ENCODE peak calls at places on chromosome 5, in four cellular contexts. A, G, H and P are unnamed samples.

GRCh38 chr5:132777209-132778069 is at the start of gene SEPTIN8:
- DNase-seq in G (peak; percentile 43), A (peak; percentile 36), H (peak; percentile 65), P (peak; percentile 68)

GRCh38 chr5:40551706-40552557 is 127.8 kb upstream of the PTGER4 start:
- DNase-seq in A (peak; percentile 91), G (peak; percentile 96), H (no peak), P (peak; percentile 53)

GRCh38 chr5:164002653-164003052 is 497.2 kb downstream of the MAT2B start:
- DNase-seq in A (no peak), H (no peak), G (peak; percentile 15), P (no peak)

GRCh38 chr5:160315968-160316367 is 3.6 kb upstream of the CCNJL start:
- DNase-seq in A (peak; percentile 94), H (peak; percentile 69), G (no peak), P (peak; percentile 82)

GRCh38 chr5:83126501-83126900 is 49.2 kb downstream of the XRCC4 start:
- DNase-seq in A (no peak), H (no peak), G (no peak), P (no peak)

GRCh38 chr5:56161927-56162326 is 71.2 kb downstream of the ANKRD55 start:
- DNase-seq in A (no peak), H (no peak), G (no peak), P (no peak)

GRCh38 chr5:151270599-151270998 is 17.6 kb downstream of the GM2A start:
- DNase-seq in A (peak; percentile 35), H (no peak), G (peak; percentile 65), P (no peak)

GRCh38 chr5:65871182-65871581 is 55.2 kb upstream of the ERBIN start:
- DNase-seq in H (no peak), G (peak; percentile 49), A (peak; percentile 41), P (no peak)

GRCh38 chr5:138663009-138663408 is 87.8 kb upstream of the HSPA9 start:
- DNase-seq in H (no peak), G (no peak), A (no peak), P (no peak)

GRCh38 chr5:125695994-125696679 is 727.1 kb upstream of the GRAMD2B start:
- DNase-seq in A (no peak), H (no peak), G (peak; percentile 80), P (no peak)

GRCh38 chr5:89211836-89212235 is 328.9 kb upstream of the MEF2C start:
- DNase-seq in G (peak; percentile 90), A (no peak), H (no peak), P (no peak)

GRCh38 chr5:133227082-133227481 is 175.3 kb downstream of the HSPA4 start:
- DNase-seq in A (no peak), H (no peak), G (no peak), P (no peak)

GRCh38 chr5:157387164-157387563 is 72.8 kb upstream of the NIPAL4 start:
- DNase-seq in A (no peak), H (no peak), G (no peak), P (no peak)

GRCh38 chr5:56323505-56323904 is 90.4 kb upstream of the ANKRD55 start:
- DNase-seq in H (no peak), A (peak; percentile 44), G (peak; percentile 29), P (peak; percentile 71)

GRCh38 chr5:6465831-6466790 is 17.5 kb downstream of the UBE2QL1 start:
- DNase-seq in H (no peak), A (no peak), G (no peak), P (no peak)

GRCh38 chr5:154385236-154385512 is 60.6 kb upstream of the SAP30L start:
- DNase-seq in G (no peak), H (no peak), A (no peak), P (no peak)

GRCh38 chr5:55868846-55869245 is 17.7 kb downstream of the IL31RA start:
- DNase-seq in H (no peak), G (peak; percentile 99), A (peak; percentile 91), P (peak; percentile 71)

GRCh38 chr5:40652441-40653220 is 27.1 kb upstream of the PTGER4 start:
- DNase-seq in G (no peak), A (no peak), H (peak; percentile 38), P (no peak)

GRCh38 chr5:173642191-173642816 is 25.9 kb upstream of the BOD1 start:
- DNase-seq in A (no peak), H (no peak), G (no peak), P (no peak)

GRCh38 chr5:173641171-173641570 is 24.7 kb upstream of the BOD1 start:
- DNase-seq in A (no peak), H (no peak), G (no peak), P (no peak)

GRCh38 chr5:173638631-173639030 is 22.2 kb upstream of the BOD1 start:
- DNase-seq in A (no peak), G (no peak), H (no peak), P (no peak)

GRCh38 chr5:173638126-173638525 is 21.7 kb upstream of the BOD1 start:
- DNase-seq in G (no peak), A (no peak), H (no peak), P (no peak)

DNA sequence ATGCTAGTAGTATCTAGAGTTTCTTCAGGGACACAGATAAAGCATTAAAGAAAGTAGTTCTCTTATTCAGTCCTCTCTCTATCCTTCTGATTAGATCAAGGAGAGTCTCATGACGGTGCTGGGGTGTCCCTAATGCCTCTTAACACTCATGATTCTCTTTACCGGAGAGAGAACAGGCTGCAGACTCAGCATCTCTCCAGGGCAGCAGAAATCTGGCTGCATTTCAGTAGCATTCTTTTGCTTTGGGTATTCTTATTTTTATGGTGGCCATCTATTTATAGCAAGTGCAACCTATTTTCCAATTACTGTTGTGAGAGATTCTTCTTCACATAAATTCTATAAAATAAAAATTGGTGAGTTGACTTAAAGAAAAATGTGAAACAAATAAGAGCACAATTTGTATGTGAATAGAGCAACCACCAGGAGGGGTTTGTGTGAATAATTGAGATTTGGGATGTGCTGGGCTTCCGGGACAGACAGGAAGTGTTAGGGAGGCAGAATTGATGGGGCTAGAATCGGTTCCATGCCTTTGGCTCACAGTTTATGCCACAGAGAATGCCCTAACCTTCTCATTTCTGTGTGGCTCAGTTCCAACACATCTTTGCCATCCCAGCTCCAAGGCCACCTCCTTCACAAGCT is 23.8 kb upstream of the BOD1 start:
- DNase-seq in H (no peak), A (no peak), G (no peak), P (no peak)
- TF ChIP-seq CTCF in H (no peak), A (no peak), G (no peak), P (no peak)

DNA sequence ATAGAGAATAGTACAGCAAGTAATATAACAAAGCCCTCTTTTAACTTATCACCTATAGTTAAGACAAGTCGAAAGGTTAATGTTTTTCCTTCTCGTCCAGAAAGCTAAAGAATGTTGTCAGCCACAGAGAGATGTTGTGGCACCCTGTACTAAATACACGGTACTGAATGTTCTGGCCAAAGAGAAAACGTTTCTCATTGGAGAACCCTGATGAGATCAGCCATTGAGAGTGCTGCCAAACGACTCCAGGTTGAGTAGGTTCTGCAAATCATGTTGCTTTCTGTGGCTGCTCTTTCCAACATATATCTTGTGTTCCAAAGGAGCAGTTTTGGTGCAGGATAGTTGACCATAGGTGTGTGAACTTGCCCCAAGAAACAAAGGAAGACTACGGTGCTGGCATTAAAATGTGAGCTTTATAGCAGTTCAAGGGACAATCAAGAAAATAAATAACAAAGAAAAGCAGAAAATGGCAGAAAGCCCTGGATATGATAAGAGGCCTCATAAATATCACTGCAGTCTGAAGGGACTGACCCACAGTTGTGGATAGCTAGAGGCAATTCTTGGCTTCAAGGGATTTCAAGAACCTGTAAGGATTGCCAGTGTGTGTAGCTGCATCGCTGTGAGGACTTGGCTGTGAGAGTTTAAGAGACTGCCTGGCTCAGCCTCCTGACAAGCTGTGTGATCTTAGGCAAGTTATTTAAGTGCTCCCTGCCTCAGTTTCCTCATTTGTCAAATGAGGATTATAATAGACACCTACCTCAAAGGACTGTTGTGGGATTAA is 102.7 kb downstream of the ARHGEF28 start:
- DNase-seq in H (no peak), A (no peak), G (peak; percentile 37), P (no peak)
- TF ChIP-seq CTCF in H (no peak), A (no peak), G (no peak), P (no peak)

GRCh38 chr5:128498844-128499455 is 39.1 kb downstream of the FBN2 start:
- DNase-seq in H (peak; percentile 18), G (peak; percentile 75), A (peak; percentile 61), P (peak; percentile 50)
- TF ChIP-seq CTCF in H (no peak), G (peak; percentile 60), A (peak; percentile 59), P (peak; percentile 46)

DNA sequence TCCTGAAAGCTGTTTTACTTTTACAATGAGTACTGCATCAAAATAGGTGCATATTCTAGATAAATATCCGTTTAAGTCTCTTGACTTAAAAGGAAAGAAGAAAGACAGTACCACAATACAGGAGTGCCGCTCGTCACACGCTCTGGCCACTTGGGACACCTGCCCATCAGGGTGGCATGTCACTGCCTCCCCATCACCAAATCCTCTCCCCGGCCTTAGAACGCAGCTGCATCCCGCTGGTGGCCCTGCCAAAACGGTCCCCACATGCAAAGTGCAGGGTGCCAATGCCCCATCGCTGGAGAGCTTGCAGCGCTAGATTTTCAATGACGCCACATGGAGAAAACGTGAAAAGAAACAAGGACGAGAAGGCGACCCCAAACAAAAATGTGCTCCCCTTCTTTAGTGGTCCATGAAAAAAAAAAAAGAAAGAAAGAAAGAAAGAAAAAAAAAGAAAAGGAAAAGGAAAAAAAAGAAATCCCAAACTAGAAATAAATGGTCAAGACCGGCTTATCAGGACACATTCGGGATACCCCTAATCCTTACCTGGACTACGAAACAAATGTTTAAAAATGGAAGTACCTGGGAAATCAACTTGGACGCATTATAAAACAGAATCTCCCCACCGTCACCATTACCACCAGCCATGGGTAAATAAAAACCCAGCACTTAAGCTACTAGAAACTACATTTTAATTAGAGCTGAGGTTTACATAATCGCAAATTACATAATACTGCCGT is 1.1 kb downstream of the ANKH start:
- DNase-seq in G (no peak), A (no peak), H (peak; percentile 61), P (peak; percentile 9)
- TF ChIP-seq CTCF in G (no peak), A (no peak), H (no peak), P (no peak)

GRCh38 chr5:171336486-171337206 is 27.6 kb downstream of the TLX3 start:
- DNase-seq in H (no peak), A (peak; percentile 70), G (peak; percentile 61), P (peak; percentile 68)
- TF ChIP-seq CTCF in H (peak; percentile 33), A (peak; percentile 81), G (peak; percentile 70), P (peak; percentile 80)

GRCh38 chr5:179061025-179061424 is 852 bp downstream of the ZNF354C start:
- DNase-seq in H (no peak), A (no peak), G (no peak), P (no peak)

GRCh38 chr5:179060116-179061008 is at the start of gene ZNF354C:
- DNase-seq in G (peak; percentile 88), H (peak; percentile 89), A (peak; percentile 84), P (peak; percentile 86)

GRCh38 chr5:179065703-179066102 is 5.5 kb downstream of the ZNF354C start:
- DNase-seq in A (no peak), H (no peak), G (no peak), P (no peak)
- TF ChIP-seq CTCF in A (no peak), H (no peak), G (no peak), P (no peak)